ENCODE peak calls at places on chromosome 19, in ten cellular contexts. B is HS-27A; N is activated T-helper 1 cell treated with anti-CD3 and anti-CD28 coated beads, Interleukin-2, amount 50 U/mL, for 16 hours; F is DMS153; I is stimulated activated CD4-positive, alpha-beta T cell treated with anti-CD3 and anti-CD28 coated beads, Interleukin-15, amount 100 ng/mL, for 48 hours; D is fibroblast of lung; E is body of pancreas; K is coronary artery; P is T-helper 17 cell; S is IMR-90. Q is an unnamed sample.

GRCh38 chr19:12034610-12035009 is 869 bp downstream of the ZNF433 start:
- DNase-seq in B (no peak), N (no peak), F (no peak), I (no peak), D (no peak), E (no peak), K (no peak), P (no peak), S (no peak), Q (peak; percentile 19)

GRCh38 chr19:35757231-35757748 is 461 bp upstream of the HSPB6 start:
- DNase-seq in B (peak; percentile 91), N (no peak), F (no peak), I (no peak), D (peak; percentile 96), E (peak; percentile 70), K (peak; percentile 99), P (no peak), S (peak; percentile 96), Q (peak; percentile 100)

GRCh38 chr19:32865326-32865725 is 4.2 kb downstream of the SLC7A9 start:
- DNase-seq in B (no peak), N (no peak), F (no peak), I (no peak), D (no peak), E (no peak), K (no peak), P (no peak), S (no peak), Q (no peak)

GRCh38 chr19:47272448-47273312 is 2.0 kb upstream of the INAFM1 start:
- DNase-seq in B (no peak), N (peak; percentile 34), F (no peak), I (peak; percentile 45), D (peak; percentile 35), E (peak; percentile 57), K (peak; percentile 80), P (no peak), S (no peak), Q (peak; percentile 34)

GRCh38 chr19:49441960-49442350 is 628 bp upstream of the SLC17A7 start:
- DNase-seq in B (no peak), N (no peak), F (no peak), I (no peak), D (no peak), E (no peak), K (no peak), P (no peak), S (no peak), Q (no peak)

GRCh38 chr19:41219924-41220567 is 1.0 kb downstream of the AXL start:
- DNase-seq in B (no peak), N (no peak), F (no peak), I (no peak), D (peak; percentile 72), E (peak; percentile 32), K (no peak), P (no peak), S (peak; percentile 67), Q (peak; percentile 79)

GRCh38 chr19:47240561-47240960 is 9.6 kb upstream of the BBC3 start:
- DNase-seq in B (no peak), N (no peak), F (no peak), I (no peak), D (no peak), E (no peak), K (no peak), P (no peak), S (no peak), Q (no peak)

GRCh38 chr19:7138402-7138801 is 68.9 kb downstream of the ZNF557 start:
- DNase-seq in B (no peak), N (no peak), F (no peak), I (no peak), D (no peak), E (no peak), K (no peak), P (no peak), S (no peak), Q (no peak)

GRCh38 chr19:18274303-18274775 is at the start of gene IQCN:
- DNase-seq in B (no peak), N (no peak), F (no peak), I (no peak), D (peak; percentile 28), E (peak; percentile 71), K (no peak), P (no peak), S (no peak), Q (peak; percentile 43)